ENCODE peak calls at places on chromosome 5, in nine cellular contexts. X is SHP77 treated with DMSO at 0.1 percent for 48 hours; D is activated T-helper 9 cell treated with anti-CD3 and anti-CD28 coated beads, Interleukin-2, amount 50 U/mL, for 16 hours; Y is ACHN; N is foreskin fibroblast; V is Right ventricle myocardium inferior; J is HCEC 1CT; Z is hepatocyte; F is GDM1. U is an unnamed sample.

GRCh38 chr5:173099461-173099860 is 43.3 kb downstream of the CREBRF start:
- DNase-seq in X (no peak), D (no peak), Y (no peak), N (no peak), V (no peak), J (no peak), Z (no peak), F (no peak), U (no peak)

GRCh38 chr5:110734101-110734500 is 4.7 kb upstream of the SLC25A46 start:
- DNase-seq in X (no peak), D (no peak), Y (no peak), N (no peak), V (no peak), J (no peak), Z (no peak), F (no peak), U (no peak)

GRCh38 chr5:171342362-171343111 is 33.5 kb downstream of the TLX3 start:
- DNase-seq in X (peak; percentile 49), D (no peak), Y (peak; percentile 62), N (peak; percentile 33), V (no peak), J (peak; percentile 45), Z (peak; percentile 76), F (peak; percentile 24), U (peak; percentile 19)

GRCh38 chr5:77390795-77391194 is 101.3 kb downstream of the WDR41 start:
- DNase-seq in X (no peak), D (no peak), Y (peak; percentile 37), N (peak; percentile 72), V (no peak), J (peak; percentile 15), Z (no peak), F (no peak), U (peak; percentile 71)

GRCh38 chr5:968953-969352 is 39.6 kb upstream of the NKD2 start:
- DNase-seq in X (no peak), D (no peak), Y (no peak), N (no peak), V (no peak), J (no peak), Z (peak; percentile 5), F (no peak), U (no peak)

GRCh38 chr5:4855889-4856288 is 284.2 kb upstream of the ADAMTS16 start:
- DNase-seq in X (no peak), D (no peak), Y (no peak), N (no peak), V (no peak), J (no peak), Z (no peak), F (no peak), U (no peak)

GRCh38 chr5:66596791-66597757 is 881 bp downstream of the MAST4 start:
- DNase-seq in X (peak; percentile 39), D (no peak), Y (peak; percentile 7), N (peak; percentile 16), V (peak; percentile 75), J (no peak), Z (peak; percentile 44), F (no peak), U (no peak)

GRCh38 chr5:68540798-68541590 is 325.4 kb downstream of the PIK3R1 start:
- DNase-seq in X (no peak), D (no peak), Y (no peak), N (no peak), V (no peak), J (no peak), Z (no peak), F (no peak), U (no peak)

GRCh38 chr5:31048282-31048974 is 145.1 kb upstream of the CDH6 start:
- DNase-seq in X (peak; percentile 46), D (no peak), Y (no peak), N (no peak), V (no peak), J (no peak), Z (no peak), F (no peak), U (no peak)

GRCh38 chr5:8864053-8864452 is 681.8 kb downstream of the SEMA5A start:
- DNase-seq in X (peak; percentile 47), D (no peak), Y (peak; percentile 20), N (no peak), V (no peak), J (peak; percentile 62), Z (no peak), F (no peak), U (no peak)

GRCh38 chr5:39532511-39532910 is 107.7 kb upstream of the DAB2 start:
- DNase-seq in X (no peak), D (no peak), Y (no peak), N (no peak), V (no peak), J (no peak), Z (no peak), F (no peak), U (no peak)

GRCh38 chr5:141934099-141934844 is 10.6 kb downstream of the DELE1 start:
- DNase-seq in X (peak; percentile 65), D (no peak), Y (no peak), N (no peak), V (no peak), J (no peak), Z (no peak), F (no peak), U (no peak)

GRCh38 chr5:58455495-58455894 is 4.4 kb downstream of the PLK2 start:
- DNase-seq in X (no peak), D (no peak), Y (peak; percentile 33), N (no peak), V (no peak), J (no peak), Z (no peak), F (no peak), U (no peak)

GRCh38 chr5:122063836-122064235 is 14.2 kb downstream of the LOX start:
- DNase-seq in X (no peak), D (no peak), Y (no peak), N (no peak), V (no peak), J (peak; percentile 79), Z (no peak), F (no peak), U (no peak)

GRCh38 chr5:78720997-78721396 is 72.4 kb upstream of the LHFPL2 start:
- DNase-seq in X (no peak), D (no peak), Y (no peak), N (no peak), V (no peak), J (no peak), Z (no peak), F (no peak), U (no peak)

GRCh38 chr5:98492258-98492657 is 281.2 kb upstream of the RGMB start:
- DNase-seq in X (no peak), D (no peak), Y (no peak), N (peak; percentile 32), V (no peak), J (peak; percentile 37), Z (no peak), F (no peak), U (no peak)

GRCh38 chr5:138793481-138794010 is 40.3 kb downstream of the CTNNA1 start:
- DNase-seq in X (no peak), D (no peak), Y (no peak), N (no peak), V (no peak), J (no peak), Z (no peak), F (no peak), U (no peak)

U was measured in epithelial cell of proximal tubule.